ENCODE peak calls at places on chromosomes 7 and 10, in ten cellular contexts. One of them, this sample, is unnamed.

GRCh38 chr10:2925631-2926030 is 141.7 kb upstream of the PFKP start:
- DNase-seq in GM12891: no peak
- DNase-seq in GM12892: no peak
- DNase-seq in H1: no peak
- DNase-seq in ovary: no peak
- DNase-seq in esophagus squamous epithelium: no peak
- DNase-seq in uterus: peak; percentile 32
- DNase-seq in lower leg skin: no peak
- DNase-seq in body of pancreas: peak; percentile 73
- DNase-seq in Peyer's patch: peak; percentile 54
- DNase-seq in this sample: no peak

GRCh38 chr10:17202506-17202905 is 1.0 kb upstream of the TRDMT1 start:
- DNase-seq in H1: no peak
- DNase-seq in Peyer's patch: no peak
- DNase-seq in ovary: no peak
- DNase-seq in uterus: no peak
- DNase-seq in body of pancreas: no peak
- DNase-seq in GM12891: no peak
- DNase-seq in GM12892: no peak
- DNase-seq in esophagus squamous epithelium: no peak
- DNase-seq in lower leg skin: no peak
- DNase-seq in this sample: no peak

GRCh38 chr7:25389489-25390106 is 161.3 kb upstream of the NPVF start:
- DNase-seq in H1: no peak
- DNase-seq in Peyer's patch: no peak
- DNase-seq in esophagus squamous epithelium: no peak
- DNase-seq in body of pancreas: peak; percentile 38
- DNase-seq in GM12891: no peak
- DNase-seq in lower leg skin: no peak
- DNase-seq in ovary: no peak
- DNase-seq in uterus: no peak
- DNase-seq in GM12892: no peak
- DNase-seq in this sample: peak; percentile 12

GRCh38 chr7:100878013-100878412 is 3.1 kb downstream of the SRRT start:
- DNase-seq in GM12891: no peak
- DNase-seq in uterus: no peak
- DNase-seq in GM12892: no peak
- DNase-seq in lower leg skin: no peak
- DNase-seq in Peyer's patch: no peak
- DNase-seq in ovary: no peak
- DNase-seq in esophagus squamous epithelium: no peak
- DNase-seq in body of pancreas: no peak
- DNase-seq in H1: no peak
- DNase-seq in this sample: no peak

GRCh38 chr7:45574521-45575500 is 643 bp downstream of the ADCY1 start:
- DNase-seq in esophagus squamous epithelium: no peak
- DNase-seq in Peyer's patch: no peak
- DNase-seq in body of pancreas: peak; percentile 56
- DNase-seq in H1: peak; percentile 64
- DNase-seq in ovary: no peak
- DNase-seq in uterus: no peak
- DNase-seq in GM12892: peak; percentile 68
- DNase-seq in lower leg skin: no peak
- DNase-seq in GM12891: peak; percentile 77
- DNase-seq in this sample: no peak

GRCh38 chr7:17773289-17773626 is 167.0 kb downstream of the SNX13 start:
- DNase-seq in body of pancreas: no peak
- DNase-seq in H1: no peak
- DNase-seq in Peyer's patch: no peak
- DNase-seq in esophagus squamous epithelium: no peak
- DNase-seq in lower leg skin: no peak
- DNase-seq in uterus: no peak
- DNase-seq in ovary: no peak
- DNase-seq in GM12891: no peak
- DNase-seq in GM12892: no peak
- DNase-seq in this sample: peak; percentile 53

GRCh38 chr7:11021468-11021867 is 47.8 kb downstream of the PHF14 start:
- DNase-seq in esophagus squamous epithelium: no peak
- DNase-seq in Peyer's patch: no peak
- DNase-seq in H1: no peak
- DNase-seq in ovary: no peak
- DNase-seq in GM12891: no peak
- DNase-seq in GM12892: no peak
- DNase-seq in body of pancreas: no peak
- DNase-seq in lower leg skin: no peak
- DNase-seq in uterus: no peak
- DNase-seq in this sample: no peak

GRCh38 chr7:129499915-129500463 is 2.3 kb upstream of the SMKR1 start:
- DNase-seq in H1: no peak
- DNase-seq in body of pancreas: no peak
- DNase-seq in uterus: no peak
- DNase-seq in GM12891: no peak
- DNase-seq in ovary: no peak
- DNase-seq in Peyer's patch: no peak
- DNase-seq in GM12892: peak; percentile 28
- DNase-seq in esophagus squamous epithelium: no peak
- DNase-seq in lower leg skin: peak; percentile 36
- DNase-seq in this sample: no peak

GRCh38 chr10:43045246-43045621 is 31.6 kb upstream of the RET start:
- DNase-seq in GM12891: no peak
- DNase-seq in GM12892: no peak
- DNase-seq in H1: no peak
- DNase-seq in uterus: peak; percentile 3
- DNase-seq in Peyer's patch: peak; percentile 22
- DNase-seq in ovary: no peak
- DNase-seq in body of pancreas: peak; percentile 4
- DNase-seq in esophagus squamous epithelium: no peak
- DNase-seq in lower leg skin: no peak
- DNase-seq in this sample: no peak

GRCh38 chr7:158517072-158517471 is 70.6 kb downstream of the PTPRN2 start:
- DNase-seq in esophagus squamous epithelium: no peak
- DNase-seq in GM12891: no peak
- DNase-seq in body of pancreas: no peak
- DNase-seq in lower leg skin: no peak
- DNase-seq in GM12892: no peak
- DNase-seq in H1: no peak
- DNase-seq in uterus: no peak
- DNase-seq in ovary: no peak
- DNase-seq in Peyer's patch: no peak
- DNase-seq in this sample: no peak

GRCh38 chr7:128112781-128113221 is 81.6 kb upstream of the LRRC4 start:
- DNase-seq in GM12892: no peak
- DNase-seq in GM12891: no peak
- DNase-seq in body of pancreas: no peak
- DNase-seq in H1: no peak
- DNase-seq in lower leg skin: no peak
- DNase-seq in Peyer's patch: peak; percentile 67
- DNase-seq in ovary: no peak
- DNase-seq in esophagus squamous epithelium: no peak
- DNase-seq in uterus: no peak
- DNase-seq in this sample: no peak

GRCh38 chr7:45689011-45689796 is 115.0 kb downstream of the ADCY1 start:
- DNase-seq in esophagus squamous epithelium: no peak
- DNase-seq in GM12892: no peak
- DNase-seq in ovary: no peak
- DNase-seq in H1: peak; percentile 26
- DNase-seq in GM12891: no peak
- DNase-seq in lower leg skin: no peak
- DNase-seq in body of pancreas: no peak
- DNase-seq in Peyer's patch: peak; percentile 13
- DNase-seq in uterus: no peak
- DNase-seq in this sample: peak; percentile 92

GRCh38 chr10:44911951-44912350 is 814 bp downstream of the TMEM72 start:
- DNase-seq in body of pancreas: no peak
- DNase-seq in Peyer's patch: no peak
- DNase-seq in GM12892: no peak
- DNase-seq in H1: no peak
- DNase-seq in GM12891: no peak
- DNase-seq in uterus: no peak
- DNase-seq in esophagus squamous epithelium: no peak
- DNase-seq in lower leg skin: no peak
- DNase-seq in ovary: no peak
- DNase-seq in this sample: no peak

GRCh38 chr10:44908936-44909335 is 2.2 kb upstream of the TMEM72 start:
- DNase-seq in uterus: no peak
- DNase-seq in body of pancreas: no peak
- DNase-seq in ovary: no peak
- DNase-seq in esophagus squamous epithelium: no peak
- DNase-seq in Peyer's patch: no peak
- DNase-seq in GM12892: no peak
- DNase-seq in lower leg skin: no peak
- DNase-seq in H1: no peak
- DNase-seq in GM12891: no peak
- DNase-seq in this sample: no peak

GRCh38 chr10:44913312-44914079 is 2.4 kb downstream of the TMEM72 start:
- DNase-seq in lower leg skin: no peak
- DNase-seq in GM12892: no peak
- DNase-seq in body of pancreas: no peak
- DNase-seq in GM12891: no peak
- DNase-seq in Peyer's patch: no peak
- DNase-seq in uterus: no peak
- DNase-seq in esophagus squamous epithelium: no peak
- DNase-seq in H1: no peak
- DNase-seq in ovary: no peak
- DNase-seq in this sample: no peak

GRCh38 chr10:44909910-44910309 is 1.2 kb upstream of the TMEM72 start:
- DNase-seq in body of pancreas: no peak
- DNase-seq in Peyer's patch: no peak
- DNase-seq in uterus: no peak
- DNase-seq in GM12892: no peak
- DNase-seq in H1: no peak
- DNase-seq in lower leg skin: no peak
- DNase-seq in ovary: no peak
- DNase-seq in GM12891: no peak
- DNase-seq in esophagus squamous epithelium: no peak
- DNase-seq in this sample: no peak

DNA sequence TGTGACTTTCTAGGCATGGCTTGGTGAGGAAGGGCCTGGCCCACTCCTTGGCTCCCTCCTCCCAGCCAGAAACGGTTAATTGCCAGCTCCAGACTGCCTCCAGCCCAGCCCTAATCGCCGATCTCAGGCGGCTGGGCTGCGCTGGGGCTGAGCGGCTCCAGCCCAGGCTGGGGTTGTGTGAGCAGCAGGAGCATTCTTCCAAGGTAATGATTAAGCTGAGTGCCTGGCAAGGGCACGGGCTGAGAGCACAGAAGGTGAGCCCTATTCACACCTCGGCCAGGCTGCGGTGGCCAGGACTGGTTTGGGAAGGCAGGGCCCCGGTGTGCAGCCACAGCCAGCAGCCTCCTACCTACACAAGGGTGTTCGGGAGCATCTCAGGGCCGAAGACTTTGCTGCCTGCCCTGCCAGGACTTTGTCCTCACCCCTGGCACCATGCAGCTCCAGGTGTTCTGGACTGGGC is at the start of gene TMEM72:
- DNase-seq in lower leg skin: no peak
- DNase-seq in uterus: no peak
- DNase-seq in GM12892: no peak
- DNase-seq in ovary: peak; percentile 57
- DNase-seq in body of pancreas: peak; percentile 93
- DNase-seq in GM12891: no peak
- DNase-seq in esophagus squamous epithelium: no peak
- DNase-seq in Peyer's patch: peak; percentile 53
- DNase-seq in H1: peak; percentile 54
- DNase-seq in this sample: no peak
- TF ChIP-seq POLR2A in lower leg skin: no peak
- TF ChIP-seq POLR2A in uterus: no peak
- TF ChIP-seq POLR2A in GM12892: no peak
- TF ChIP-seq POLR2A in ovary: no peak
- TF ChIP-seq POLR2A in body of pancreas: peak; percentile 27
- TF ChIP-seq POLR2A in GM12891: no peak
- TF ChIP-seq POLR2A in esophagus squamous epithelium: no peak
- TF ChIP-seq POLR2A in Peyer's patch: no peak
- TF ChIP-seq POLR2A in H1: no peak
- TF ChIP-seq POLR2A in this sample: no peak

GRCh38 chr7:849781-850180 is 17.5 kb downstream of the SUN1 start:
- DNase-seq in esophagus squamous epithelium: no peak
- DNase-seq in uterus: no peak
- DNase-seq in ovary: no peak
- DNase-seq in body of pancreas: no peak
- DNase-seq in lower leg skin: no peak
- DNase-seq in GM12892: no peak
- DNase-seq in GM12891: no peak
- DNase-seq in H1: no peak
- DNase-seq in Peyer's patch: no peak
- DNase-seq in this sample: no peak
- TF ChIP-seq POLR2A in esophagus squamous epithelium: no peak
- TF ChIP-seq POLR2A in uterus: no peak
- TF ChIP-seq POLR2A in ovary: no peak
- TF ChIP-seq POLR2A in body of pancreas: no peak
- TF ChIP-seq POLR2A in lower leg skin: no peak
- TF ChIP-seq POLR2A in GM12892: no peak
- TF ChIP-seq POLR2A in GM12891: no peak
- TF ChIP-seq POLR2A in H1: no peak
- TF ChIP-seq POLR2A in Peyer's patch: no peak
- TF ChIP-seq POLR2A in this sample: no peak

GRCh38 chr10:79937661-79938226 is 11.2 kb downstream of the SFTPD start:
- DNase-seq in body of pancreas: no peak
- DNase-seq in esophagus squamous epithelium: no peak
- DNase-seq in uterus: no peak
- DNase-seq in Peyer's patch: no peak
- DNase-seq in ovary: no peak
- DNase-seq in GM12891: no peak
- DNase-seq in lower leg skin: no peak
- DNase-seq in GM12892: no peak
- DNase-seq in H1: peak; percentile 28
- DNase-seq in this sample: no peak
- TF ChIP-seq POLR2A in body of pancreas: no peak
- TF ChIP-seq POLR2A in esophagus squamous epithelium: no peak
- TF ChIP-seq POLR2A in uterus: no peak
- TF ChIP-seq POLR2A in Peyer's patch: no peak
- TF ChIP-seq POLR2A in ovary: no peak
- TF ChIP-seq POLR2A in GM12891: no peak
- TF ChIP-seq POLR2A in lower leg skin: no peak
- TF ChIP-seq POLR2A in GM12892: no peak
- TF ChIP-seq POLR2A in H1: no peak
- TF ChIP-seq POLR2A in this sample: no peak

GRCh38 chr7:726084-726853 is at the start of gene DNAAF5:
- DNase-seq in body of pancreas: peak; percentile 81
- DNase-seq in H1: peak; percentile 87
- DNase-seq in esophagus squamous epithelium: peak; percentile 31
- DNase-seq in lower leg skin: peak; percentile 96
- DNase-seq in ovary: peak; percentile 89
- DNase-seq in GM12891: peak; percentile 95
- DNase-seq in uterus: peak; percentile 73
- DNase-seq in GM12892: peak; percentile 95
- DNase-seq in Peyer's patch: peak; percentile 93
- DNase-seq in this sample: peak; percentile 97
- TF ChIP-seq POLR2A in body of pancreas: peak; percentile 60
- TF ChIP-seq POLR2A in H1: no peak
- TF ChIP-seq POLR2A in esophagus squamous epithelium: no peak
- TF ChIP-seq POLR2A in lower leg skin: no peak
- TF ChIP-seq POLR2A in ovary: no peak
- TF ChIP-seq POLR2A in GM12891: peak; percentile 47
- TF ChIP-seq POLR2A in uterus: no peak
- TF ChIP-seq POLR2A in GM12892: peak; percentile 77
- TF ChIP-seq POLR2A in Peyer's patch: no peak
- TF ChIP-seq POLR2A in this sample: peak; percentile 79

GRCh38 chr7:107773027-107773426 is 29.1 kb downstream of the CBLL1 start:
- DNase-seq in body of pancreas: no peak
- DNase-seq in esophagus squamous epithelium: no peak
- DNase-seq in GM12891: no peak
- DNase-seq in GM12892: no peak
- DNase-seq in H1: no peak
- DNase-seq in uterus: no peak
- DNase-seq in lower leg skin: no peak
- DNase-seq in ovary: no peak
- DNase-seq in Peyer's patch: no peak
- DNase-seq in this sample: no peak
- TF ChIP-seq POLR2A in body of pancreas: no peak
- TF ChIP-seq POLR2A in esophagus squamous epithelium: no peak
- TF ChIP-seq POLR2A in GM12891: no peak
- TF ChIP-seq POLR2A in GM12892: no peak
- TF ChIP-seq POLR2A in H1: no peak
- TF ChIP-seq POLR2A in uterus: no peak
- TF ChIP-seq POLR2A in lower leg skin: no peak
- TF ChIP-seq POLR2A in ovary: no peak
- TF ChIP-seq POLR2A in Peyer's patch: no peak
- TF ChIP-seq POLR2A in this sample: no peak